ENCODE peak calls at places on chromosome X, in four cellular contexts. T, Z, W and L are unnamed samples.

GRCh38 chrX:106363214-106363613 is 195.1 kb downstream of the PWWP3B start:
- DNase-seq in T (no peak), Z (no peak), W (no peak), L (no peak)

GRCh38 chrX:139691843-139692505 is 16.0 kb downstream of the MCF2 start:
- DNase-seq in T (no peak), Z (no peak), W (no peak), L (no peak)

GRCh38 chrX:110258552-110258951 is 59.3 kb downstream of the AMMECR1 start:
- DNase-seq in T (no peak), Z (no peak), W (no peak), L (no peak)

GRCh38 chrX:1491851-1492349 is 39.2 kb upstream of the ASMTL start:
- DNase-seq in T (no peak), Z (peak; percentile 16), W (peak; percentile 36), L (no peak)

GRCh38 chrX:56803849-56804681 is 75.0 kb downstream of the NBDY start:
- DNase-seq in T (no peak), Z (no peak), W (no peak), L (no peak)

GRCh38 chrX:120356084-120356483 is 5.8 kb upstream of the ATP1B4 start:
- DNase-seq in T (no peak), Z (no peak), W (no peak), L (no peak)

GRCh38 chrX:105461013-105461412 is 240.5 kb upstream of the TEX13A start:
- DNase-seq in T (no peak), Z (no peak), W (no peak), L (no peak)

GRCh38 chrX:16822723-16823122 is 36.5 kb downstream of the TXLNG start:
- DNase-seq in T (no peak), Z (no peak), W (no peak), L (no peak)

GRCh38 chrX:23383411-23383810 is 48.8 kb downstream of the PTCHD1 start:
- DNase-seq in T (no peak), Z (no peak), W (no peak), L (no peak)

GRCh38 chrX:346034-346813 is 27.6 kb upstream of the GTPBP6 start:
- DNase-seq in T (no peak), Z (no peak), W (no peak), L (no peak)

GRCh38 chrX:115687595-115687994 is 126.6 kb downstream of the PLS3 start:
- DNase-seq in T (no peak), Z (no peak), W (no peak), L (no peak)

GRCh38 chrX:136041254-136041812 is 56.1 kb downstream of the SLC9A6 start:
- DNase-seq in T (no peak), Z (no peak), W (no peak), L (no peak)